ENCODE peak calls at places on chromosome 17, in seven cellular contexts. W, F, G, D, R, Y and X are unnamed samples.

GRCh38 chr17:77437017-77437416 is 296.2 kb downstream of the SEC14L1 start:
- DNase-seq in W (no peak), F (peak; percentile 93), G (no peak), D (no peak), R (peak; percentile 55), Y (no peak), X (peak; percentile 53)

GRCh38 chr17:42775534-42776098 is 2.4 kb downstream of the VPS25 start:
- DNase-seq in W (no peak), F (peak; percentile 49), G (no peak), D (no peak), R (no peak), Y (no peak), X (no peak)

GRCh38 chr17:63439682-63440081 is 6.4 kb downstream of the CYB561 start:
- DNase-seq in W (peak; percentile 49), F (peak; percentile 76), G (no peak), D (no peak), R (no peak), Y (no peak), X (peak; percentile 29)

GRCh38 chr17:77571562-77571981 is 386.9 kb upstream of the TNRC6C start:
- DNase-seq in W (no peak), F (peak; percentile 66), G (no peak), D (peak; percentile 30), R (peak; percentile 23), Y (no peak), X (peak; percentile 41)

GRCh38 chr17:34582185-34582900 is 3.0 kb downstream of the TMEM132E start:
- DNase-seq in W (no peak), F (no peak), G (no peak), D (no peak), R (no peak), Y (no peak), X (no peak)

GRCh38 chr17:45043813-45044540 is 7.5 kb downstream of the DCAKD start:
- DNase-seq in W (no peak), F (no peak), G (no peak), D (no peak), R (no peak), Y (no peak), X (no peak)

GRCh38 chr17:57906910-57907309 is 48.3 kb downstream of the CUEDC1 start:
- DNase-seq in W (no peak), F (no peak), G (no peak), D (no peak), R (no peak), Y (no peak), X (no peak)

GRCh38 chr17:60661489-60661888 is 16.2 kb upstream of the BCAS3 start:
- DNase-seq in W (no peak), F (no peak), G (no peak), D (no peak), R (no peak), Y (no peak), X (no peak)

GRCh38 chr17:76260220-76260619 is 4.9 kb upstream of the UBALD2 start:
- DNase-seq in W (no peak), F (no peak), G (no peak), D (peak; percentile 7), R (no peak), Y (no peak), X (no peak)

GRCh38 chr17:17088104-17088485 is 45.8 kb downstream of the MPRIP start:
- DNase-seq in W (no peak), F (no peak), G (no peak), D (peak; percentile 30), R (no peak), Y (peak; percentile 13), X (no peak)

GRCh38 chr17:57915532-57915931 is 39.7 kb downstream of the CUEDC1 start:
- DNase-seq in W (no peak), F (no peak), G (no peak), D (no peak), R (no peak), Y (no peak), X (no peak)

GRCh38 chr17:13931111-13931526 is 138.2 kb upstream of the COX10 start:
- DNase-seq in W (peak; percentile 44), F (peak; percentile 70), G (no peak), D (peak; percentile 59), R (no peak), Y (peak; percentile 55), X (no peak)

GRCh38 chr17:73616120-73616872 is 27.9 kb downstream of the SDK2 start:
- DNase-seq in W (no peak), F (no peak), G (no peak), D (no peak), R (no peak), Y (no peak), X (no peak)

GRCh38 chr17:34133350-34133749 is 121.7 kb upstream of the CCL2 start:
- DNase-seq in W (no peak), F (no peak), G (no peak), D (no peak), R (no peak), Y (no peak), X (no peak)

GRCh38 chr17:41882756-41883155 is 17.5 kb upstream of the KLHL11 start:
- DNase-seq in W (no peak), F (no peak), G (no peak), D (no peak), R (no peak), Y (no peak), X (no peak)

GRCh38 chr17:75142236-75142971 is 10.9 kb upstream of the NT5C start:
- DNase-seq in W (no peak), F (no peak), G (no peak), D (no peak), R (no peak), Y (no peak), X (no peak)
- H3K36me3 ChIP-seq in W (no peaks in the 10 kb centered on the region), F (peaks cover 55% of the 10 kb centered on the region), G (peaks cover 23% of the 10 kb centered on the region), D (peaks cover 83% of the 10 kb centered on the region), R (peaks cover 13% of the 10 kb centered on the region), Y (no peaks in the 10 kb centered on the region), X (peaks cover 34% of the 10 kb centered on the region)

GRCh38 chr17:4676777-4677176 is 27.2 kb downstream of the PELP1 start:
- DNase-seq in W (no peak), F (no peak), G (no peak), D (no peak), R (no peak), Y (no peak), X (no peak)

GRCh38 chr17:4675791-4676190 is 28.1 kb downstream of the PELP1 start:
- DNase-seq in W (no peak), F (no peak), G (no peak), D (no peak), R (no peak), Y (no peak), X (no peak)

GRCh38 chr17:4673986-4674770 is 29.8 kb downstream of the PELP1 start:
- DNase-seq in W (no peak), F (no peak), G (no peak), D (no peak), R (no peak), Y (peak; percentile 81), X (no peak)

GRCh38 chr17:4678448-4679026 is 25.4 kb downstream of the PELP1 start:
- DNase-seq in W (no peak), F (peak; percentile 66), G (no peak), D (no peak), R (no peak), Y (no peak), X (no peak)

GRCh38 chr17:4679652-4680051 is 24.3 kb downstream of the PELP1 start:
- DNase-seq in W (no peak), F (peak; percentile 46), G (no peak), D (no peak), R (no peak), Y (no peak), X (no peak)
- H3K36me3 ChIP-seq in W (peaks cover 29% of the 10 kb centered on the region), F (peaks cover 17% of the 10 kb centered on the region), G (peaks cover 30% of the 10 kb centered on the region), D (peaks cover 69% of the 10 kb centered on the region), R (peaks cover 55% of the 10 kb centered on the region), Y (no peaks in the 10 kb centered on the region), X (peaks cover 25% of the 10 kb centered on the region)

DNA sequence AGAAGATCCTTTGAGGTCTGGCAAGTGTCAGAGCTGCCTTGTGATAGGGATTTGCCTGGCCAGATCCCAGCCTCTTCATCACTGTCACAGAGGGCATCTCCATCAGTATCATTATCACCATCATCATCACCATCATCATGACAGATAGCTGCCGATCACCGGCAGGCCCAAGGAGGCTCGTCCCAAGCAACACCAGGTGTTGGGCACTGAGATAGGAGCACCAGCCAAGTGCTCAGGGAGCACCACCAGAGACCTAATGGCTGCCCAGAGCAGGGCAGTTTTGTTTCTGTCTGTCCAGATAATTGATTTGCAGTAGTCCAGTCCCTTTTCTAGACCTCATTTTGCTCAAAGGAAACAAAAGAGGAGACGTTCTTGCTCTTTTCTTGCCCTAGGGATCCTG is 25.0 kb downstream of the HNF1B start:
- DNase-seq in W (no peak), F (no peak), G (no peak), D (no peak), R (no peak), Y (no peak), X (no peak)
- H3K36me3 ChIP-seq in W (no peaks in the 10 kb centered on the region), F (no peaks in the 10 kb centered on the region), G (peaks cover 2% of the 10 kb centered on the region), D (no peaks in the 10 kb centered on the region), R (no peaks in the 10 kb centered on the region), Y (no peaks in the 10 kb centered on the region), X (no peaks in the 10 kb centered on the region)

DNA sequence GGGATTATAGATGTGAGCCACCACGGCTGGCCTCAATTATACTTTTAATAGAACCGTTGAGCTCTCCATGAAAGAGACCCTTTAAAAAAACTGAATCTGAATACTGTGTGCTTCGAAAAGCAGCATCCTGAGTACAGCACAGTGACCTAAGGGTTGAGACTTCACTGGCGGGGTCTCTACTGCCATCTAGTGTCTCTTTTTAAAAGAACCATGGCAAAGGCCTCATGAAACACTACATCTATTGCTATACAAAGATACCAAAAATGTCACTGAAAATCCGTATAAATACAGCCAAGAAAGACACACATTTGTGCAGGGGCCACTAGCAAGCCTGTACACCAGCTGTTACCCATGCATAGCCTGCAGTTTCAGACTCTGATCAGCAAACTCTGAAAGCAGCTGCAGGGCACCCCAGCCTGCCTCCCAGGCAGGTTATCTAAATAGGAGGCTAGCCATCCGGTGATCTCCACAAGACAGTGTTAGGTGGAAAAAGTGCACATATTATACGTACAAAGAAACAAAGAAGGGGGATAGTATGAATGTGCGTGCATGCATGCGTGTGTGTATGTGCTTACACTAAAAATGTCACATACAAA is 35.3 kb downstream of the NPLOC4 start:
- DNase-seq in W (peak; percentile 48), F (peak; percentile 86), G (peak; percentile 20), D (no peak), R (peak; percentile 30), Y (peak; percentile 42), X (peak; percentile 33)
- H3K36me3 ChIP-seq in W (peaks cover 13% of the 10 kb centered on the region), F (peaks cover 54% of the 10 kb centered on the region), G (peaks cover 17% of the 10 kb centered on the region), D (peaks cover 95% of the 10 kb centered on the region), R (peaks cover 38% of the 10 kb centered on the region), Y (no peaks in the 10 kb centered on the region), X (peaks cover 11% of the 10 kb centered on the region)

DNA sequence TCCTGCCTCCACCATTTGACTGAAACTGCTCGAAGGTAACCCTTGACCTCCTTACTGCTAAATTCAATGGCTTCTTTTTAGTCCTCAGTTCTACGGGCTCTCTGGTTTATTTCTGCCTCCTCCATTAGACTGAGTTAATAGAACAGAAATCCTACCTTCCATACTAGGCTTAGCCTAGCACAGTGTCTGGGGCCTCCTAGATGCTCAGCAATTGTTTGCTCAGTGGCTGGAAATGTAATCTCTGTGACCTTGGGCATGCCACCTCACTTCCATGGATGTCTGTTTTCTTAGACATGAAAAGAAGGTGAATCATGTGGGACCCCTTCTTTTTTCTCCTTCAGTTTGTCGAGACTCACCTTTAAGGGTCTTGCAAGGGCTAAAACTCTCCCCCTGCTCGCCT is 19.7 kb downstream of the NXPH3 start:
- DNase-seq in W (no peak), F (no peak), G (no peak), D (no peak), R (no peak), Y (no peak), X (no peak)
- H3K36me3 ChIP-seq in W (no peaks in the 10 kb centered on the region), F (peaks cover 23% of the 10 kb centered on the region), G (peaks cover 3% of the 10 kb centered on the region), D (peaks cover 62% of the 10 kb centered on the region), R (peaks cover 25% of the 10 kb centered on the region), Y (no peaks in the 10 kb centered on the region), X (peaks cover 3% of the 10 kb centered on the region)